ENCODE peak calls at places on chromosomes 3 and 15, in five cellular contexts. X is BJ; R is CD8-positive, alpha-beta T cell; O is astrocyte of the spinal cord; Z is tibial artery. L is an unnamed sample.

GRCh38 chr3:103653996-103654395 is 1219.2 kb downstream of the ZPLD1 start:
- DNase-seq in Z (no peak), O (no peak), X (no peak), R (no peak), L (no peak)

GRCh38 chr15:66023322-66023972 is 154.2 kb downstream of the RAB11A start:
- DNase-seq in Z (no peak), O (peak), X (no peak), R (no peak), L (no peak)

GRCh38 chr15:60324706-60325438 is 72.9 kb downstream of the ANXA2 start:
- DNase-seq in Z (no peak), R (no peak), X (no peak), O (no peak), L (no peak)

GRCh38 chr3:126467611-126467955 is 8.1 kb downstream of the ZXDC start:
- DNase-seq in Z (no peak), X (no peak), R (no peak), O (no peak), L (no peak)

GRCh38 chr3:101154386-101154785 is 161.2 kb upstream of the ABI3BP start:
- DNase-seq in X (no peak), Z (no peak), O (no peak), R (no peak), L (no peak)

GRCh38 chr3:12659316-12660015 is 4.5 kb downstream of the RAF1 start:
- DNase-seq in X (no peak), Z (no peak), R (no peak), O (no peak), L (no peak)

GRCh38 chr15:35170216-35170615 is 85.1 kb upstream of the NANOGP8 start:
- DNase-seq in Z (no peak), O (peak), X (no peak), R (no peak), L (no peak)

GRCh38 chr15:98609144-98609852 is 39.0 kb upstream of the IGF1R start:
- DNase-seq in O (peak), Z (no peak), R (no peak), X (peak), L (peak)

GRCh38 chr15:22265056-22265945 is 185.0 kb downstream of the OR4M2 start:
- DNase-seq in X (no peak), R (peak), Z (no peak), O (no peak), L (no peak)

GRCh38 chr3:144045766-144046165 is 74.1 kb downstream of the DIPK2A start:
- DNase-seq in X (no peak), Z (no peak), R (no peak), O (no peak), L (no peak)

GRCh38 chr15:65375871-65376552 is 1.8 kb downstream of the IGDCC3 start:
- DNase-seq in O (no peak), Z (peak), R (no peak), X (no peak), L (no peak)

GRCh38 chr3:126567696-126568438 is 9.1 kb upstream of the C3orf22 start:
- DNase-seq in O (no peak), Z (no peak), X (no peak), R (no peak), L (peak)

GRCh38 chr3:143134446-143134845 is 14.9 kb downstream of the CHST2 start:
- DNase-seq in X (no peak), O (peak), Z (no peak), R (no peak), L (peak)

GRCh38 chr3:25335429-25335828 is 92.6 kb upstream of the RARB start:
- DNase-seq in X (no peak), O (no peak), Z (no peak), R (no peak), L (no peak)

GRCh38 chr15:34976073-34976472 is 6.5 kb upstream of the AQR start:
- DNase-seq in Z (no peak), O (no peak), X (no peak), R (no peak), L (no peak)

GRCh38 chr3:152380048-152380447 is 111.3 kb downstream of the MBNL1 start:
- DNase-seq in R (no peak), O (no peak), X (no peak), Z (no peak), L (no peak)

GRCh38 chr15:68678746-68679145 is 100.0 kb downstream of the CORO2B start:
- DNase-seq in X (no peak), R (no peak), Z (peak), O (no peak), L (no peak)

GRCh38 chr3:190577225-190577624 is 63.3 kb downstream of the IL1RAP start:
- DNase-seq in O (no peak), X (no peak), Z (no peak), R (no peak), L (no peak)

GRCh38 chr3:12553921-12554391 is 2.9 kb upstream of the MKRN2 start:
- DNase-seq in O (peak), X (no peak), R (no peak), Z (no peak), L (peak)

GRCh38 chr3:120093119-120093922 is 926 bp downstream of the GSK3B start:
- DNase-seq in Z (no peak), R (peak), O (peak), X (peak), L (peak)

GRCh38 chr15:68230157-68231100 is 901 bp upstream of the CLN6 start:
- DNase-seq in Z (peak), O (no peak), R (no peak), X (no peak), L (no peak)

GRCh38 chr15:68821190-68821897 is 649 bp upstream of the ANP32A start:
- DNase-seq in Z (no peak), R (no peak), X (no peak), O (no peak), L (no peak)

GRCh38 chr15:80876034-80876433 is 96.9 kb downstream of the CEMIP start:
- DNase-seq in R (no peak), Z (no peak), O (no peak), X (no peak), L (no peak)

GRCh38 chr3:112817782-112818181 is 28.9 kb downstream of the CD200R1L start:
- DNase-seq in X (no peak), R (no peak), Z (no peak), O (no peak), L (no peak)
- TF ChIP-seq CTCF in X (no peak), R (no peak), Z (no peak), O (no peak), L (no peak)

DNA sequence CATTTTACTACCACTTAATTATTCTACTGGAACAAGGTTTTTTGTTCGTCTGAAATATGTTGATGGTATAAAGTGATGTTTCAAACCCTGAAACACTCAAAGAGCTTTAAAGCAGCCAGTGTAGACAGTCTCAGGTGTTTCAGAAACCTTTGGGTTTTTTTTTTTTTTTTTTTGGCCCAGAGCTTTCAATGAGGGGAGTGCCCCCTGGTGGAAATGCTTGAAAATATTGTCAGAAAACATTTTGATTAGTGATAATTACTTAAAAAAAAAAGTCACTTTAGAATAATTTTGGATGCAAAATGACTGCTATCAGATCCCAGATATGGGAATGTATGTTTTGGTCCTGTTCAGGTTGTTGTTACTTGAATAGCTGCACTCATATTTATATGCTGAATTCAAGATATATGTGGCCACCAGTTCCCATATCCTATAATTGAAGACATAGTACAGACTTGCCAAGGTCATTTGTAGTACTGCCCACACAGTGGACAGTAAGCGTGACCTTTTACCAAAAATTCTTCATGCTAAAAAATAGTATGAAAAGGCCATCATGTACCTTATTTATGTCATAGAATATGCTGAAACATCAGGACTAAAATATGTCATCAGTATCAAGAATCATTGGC is 35.9 kb downstream of the SATB1 start:
- DNase-seq in R (peak), O (peak), X (no peak), Z (no peak), L (peak)
- TF ChIP-seq CTCF in R (peak), O (peak), X (peak), Z (peak), L (peak)

DNA sequence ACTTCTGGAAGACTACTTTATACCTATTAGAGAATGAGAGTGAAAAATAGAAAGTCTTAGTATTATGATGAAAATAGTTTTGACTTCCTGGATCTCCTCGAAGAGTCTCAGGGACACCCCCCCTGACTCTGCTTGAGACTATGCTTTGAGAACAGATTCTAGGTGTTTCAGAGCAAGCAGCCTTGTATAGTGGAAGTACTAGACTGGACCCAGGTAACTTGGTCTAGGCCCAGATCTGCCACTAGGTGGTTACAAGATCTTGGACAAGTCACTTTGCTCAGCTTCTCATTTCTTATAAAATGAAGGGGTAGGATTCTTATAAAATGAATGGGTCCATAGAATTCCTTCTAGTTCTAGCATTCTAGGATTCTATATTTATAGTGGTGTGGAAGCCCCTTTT is 9.1 kb downstream of the ABHD5 start:
- DNase-seq in X (no peak), O (peak), Z (no peak), R (peak), L (peak)
- TF ChIP-seq CTCF in X (peak), O (peak), Z (no peak), R (no peak), L (peak)

GRCh38 chr3:15333099-15333956 is 942 bp upstream of the SH3BP5 start:
- DNase-seq in O (no peak), Z (no peak), X (no peak), R (no peak), L (no peak)

GRCh38 chr3:15330031-15330596 is 2.3 kb downstream of the SH3BP5 start:
- DNase-seq in R (no peak), O (peak), Z (peak), X (peak), L (no peak)

GRCh38 chr3:15332405-15333098 is at the start of gene SH3BP5:
- DNase-seq in X (no peak), R (peak), O (peak), Z (peak), L (peak)

GRCh38 chr3:15331072-15331605 is 1.2 kb downstream of the SH3BP5 start:
- DNase-seq in R (no peak), O (no peak), Z (no peak), X (no peak), L (no peak)

GRCh38 chr3:15331606-15332404 is 581 bp downstream of the SH3BP5 start:
- DNase-seq in X (no peak), Z (peak), O (no peak), R (peak), L (peak)
- TF ChIP-seq CTCF in X (no peak), Z (no peak), O (no peak), R (no peak), L (no peak)

GRCh38 chr3:51974277-51974962 is 444 bp upstream of the ABHD14A start:
- DNase-seq in O (no peak), R (no peak), X (no peak), Z (no peak), L (no peak)
- TF ChIP-seq CTCF in O (no peak), R (no peak), X (no peak), Z (no peak), L (peak)

DNA sequence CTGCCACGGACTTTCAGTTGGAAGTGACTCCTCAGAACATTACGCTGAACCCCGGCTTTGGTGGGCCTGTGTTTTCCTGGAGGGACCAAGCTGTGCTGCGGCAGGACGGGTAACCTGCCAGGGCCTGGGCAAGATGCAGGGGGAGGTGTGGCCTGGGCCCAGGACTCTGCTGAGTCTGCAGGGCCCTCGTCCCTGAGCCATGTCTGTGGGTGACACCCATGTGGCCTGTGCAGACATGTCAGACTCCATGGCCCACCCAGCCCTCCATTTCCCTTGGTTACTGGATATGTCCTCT is 4.9 kb upstream of the ITIH3 start:
- DNase-seq in X (no peak), R (no peak), O (no peak), Z (no peak), L (no peak)
- TF ChIP-seq CTCF in X (no peak), R (no peak), O (no peak), Z (no peak), L (no peak)

GRCh38 chr15:76967067-76967466 is 27.9 kb upstream of the PSTPIP1 start:
- DNase-seq in O (no peak), X (no peak), Z (no peak), R (no peak), L (no peak)

GRCh38 chr15:76964157-76964556 is 30.8 kb upstream of the PSTPIP1 start:
- DNase-seq in Z (no peak), O (no peak), X (no peak), R (no peak), L (no peak)

GRCh38 chr15:76962337-76963013 is 30.9 kb downstream of the RCN2 start:
- DNase-seq in R (no peak), X (no peak), Z (no peak), O (no peak), L (no peak)

GRCh38 chr15:76961277-76962010 is 29.9 kb downstream of the RCN2 start:
- DNase-seq in R (no peak), X (no peak), O (no peak), Z (no peak), L (no peak)

GRCh38 chr15:76963596-76963995 is 31.3 kb upstream of the PSTPIP1 start:
- DNase-seq in X (no peak), Z (no peak), O (no peak), R (no peak), L (no peak)
- TF ChIP-seq CTCF in X (no peak), Z (no peak), O (no peak), R (no peak), L (no peak)

GRCh38 chr15:93974804-93975481 is 256.4 kb upstream of the MCTP2 start:
- DNase-seq in R (no peak), X (no peak), O (peak), Z (no peak), L (no peak)
- TF ChIP-seq CTCF in R (no peak), X (peak), O (peak), Z (peak), L (no peak)

GRCh38 chr3:158532099-158532734 is 38.8 kb upstream of the MLF1 start:
- DNase-seq in R (no peak), O (peak), X (peak), Z (no peak), L (peak)
- TF ChIP-seq CTCF in R (peak), O (peak), X (peak), Z (peak), L (peak)

DNA sequence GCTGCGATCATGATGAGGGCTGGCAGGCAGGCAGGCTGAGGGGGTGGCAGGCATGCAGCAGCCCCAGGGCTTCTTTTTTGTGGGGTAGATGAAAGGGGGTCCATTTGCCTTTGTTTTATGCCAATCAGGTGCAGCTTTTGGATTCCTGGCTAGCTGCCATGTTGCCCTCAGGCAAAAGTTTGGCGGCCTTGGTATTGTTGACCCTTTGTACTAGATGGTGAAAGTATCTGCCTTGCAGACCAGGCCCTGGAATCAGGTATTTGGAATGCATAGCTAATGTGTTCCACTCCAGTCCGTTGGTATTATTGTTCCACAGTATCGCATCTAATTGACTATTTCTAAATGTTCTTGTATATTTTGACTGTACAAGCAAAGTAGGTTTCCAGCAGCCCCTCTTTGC is 35.0 kb downstream of the EEFSEC start:
- DNase-seq in R (no peak), X (no peak), Z (no peak), O (peak), L (no peak)
- TF ChIP-seq CTCF in R (no peak), X (no peak), Z (no peak), O (no peak), L (no peak)